ENCODE peak calls at places on chromosomes 1 and 21, in five cellular contexts. P is IMR-90, F is endothelial cell of umbilical vein, S is K562, E is fibroblast of lung. C is an unnamed sample.

GRCh38 chr1:182611326-182611725 is 7.1 kb upstream of the RGS16 start:
- DNase-seq in P (no peak), F (no peak), S (no peak), E (no peak), C (no peak)

GRCh38 chr1:206954616-206955342 is 8.5 kb upstream of the PIGR start:
- DNase-seq in P (no peak), F (no peak), S (no peak), E (no peak), C (no peak)

GRCh38 chr21:45246535-45247320 is 41.0 kb downstream of the POFUT2 start:
- DNase-seq in P (no peak), F (no peak), S (no peak), E (no peak), C (no peak)

GRCh38 chr1:22018583-22019559 is 17.4 kb downstream of the CELA3A start:
- DNase-seq in P (peak; percentile 88), F (peak; percentile 78), S (no peak), E (peak; percentile 73), C (no peak)

GRCh38 chr1:71015745-71016144 is 31.9 kb downstream of the PTGER3 start:
- DNase-seq in P (no peak), F (no peak), S (no peak), E (no peak), C (no peak)

GRCh38 chr1:54671985-54672608 is 30.5 kb downstream of the MROH7 start:
- DNase-seq in P (peak; percentile 50), F (peak; percentile 49), S (peak; percentile 84), E (peak; percentile 47), C (peak; percentile 77)

GRCh38 chr1:203325004-203325417 is 19.7 kb downstream of the BTG2 start:
- DNase-seq in P (no peak), F (no peak), S (no peak), E (no peak), C (peak; percentile 85)

GRCh38 chr1:47432071-47433036 is 5.5 kb upstream of the FOXD2 start:
- DNase-seq in P (peak; percentile 79), F (peak; percentile 80), S (peak; percentile 73), E (peak; percentile 74), C (peak; percentile 94)

GRCh38 chr1:154937988-154938386 is 1.5 kb upstream of the PMVK start:
- DNase-seq in P (no peak), F (no peak), S (no peak), E (no peak), C (no peak)

GRCh38 chr1:69076631-69077030 is 491.1 kb upstream of the LRRC7 start:
- DNase-seq in P (no peak), F (no peak), S (no peak), E (no peak), C (peak; percentile 21)

GRCh38 chr1:167501513-167502191 is 16.7 kb downstream of the CD247 start:
- DNase-seq in P (no peak), F (no peak), S (no peak), E (no peak), C (no peak)

GRCh38 chr1:64396817-64397216 is 73.1 kb upstream of the CACHD1 start:
- DNase-seq in P (no peak), F (no peak), S (no peak), E (no peak), C (peak; percentile 20)

GRCh38 chr1:20029178-20029912 is 40.6 kb upstream of the PLA2G5 start:
- DNase-seq in P (no peak), F (peak; percentile 30), S (no peak), E (no peak), C (no peak)

GRCh38 chr1:158509471-158510161 is 37.6 kb downstream of the OR10R2 start:
- DNase-seq in P (no peak), F (no peak), S (no peak), E (no peak), C (peak; percentile 25)

GRCh38 chr21:26845066-26845749 is at the start of gene ADAMTS1:
- DNase-seq in P (peak; percentile 92), F (peak; percentile 77), S (no peak), E (peak; percentile 96), C (peak; percentile 95)

GRCh38 chr21:29245104-29245643 is 53.5 kb upstream of the BACH1 start:
- DNase-seq in P (peak; percentile 61), F (no peak), S (no peak), E (no peak), C (no peak)

GRCh38 chr1:147504801-147505303 is 36.4 kb upstream of the BCL9 start:
- DNase-seq in P (peak; percentile 15), F (no peak), S (no peak), E (peak; percentile 46), C (peak; percentile 89)

GRCh38 chr1:98975113-98975512 is 29.5 kb downstream of the PLPPR5 start:
- DNase-seq in P (no peak), F (no peak), S (no peak), E (no peak), C (no peak)

GRCh38 chr1:40925834-40926403 is 53.6 kb upstream of the CTPS1 start:
- DNase-seq in P (no peak), F (no peak), S (no peak), E (no peak), C (no peak)

GRCh38 chr1:111887385-111887784 is 102.1 kb downstream of the KCND3 start:
- DNase-seq in P (no peak), F (no peak), S (no peak), E (no peak), C (no peak)

GRCh38 chr1:209723761-209724693 is 19.4 kb downstream of the HSD11B1 start:
- DNase-seq in P (no peak), F (no peak), S (no peak), E (no peak), C (no peak)

GRCh38 chr21:28758042-28758882 is 234.4 kb downstream of the LTN1 start:
- DNase-seq in P (no peak), F (no peak), S (no peak), E (no peak), C (no peak)

DNA sequence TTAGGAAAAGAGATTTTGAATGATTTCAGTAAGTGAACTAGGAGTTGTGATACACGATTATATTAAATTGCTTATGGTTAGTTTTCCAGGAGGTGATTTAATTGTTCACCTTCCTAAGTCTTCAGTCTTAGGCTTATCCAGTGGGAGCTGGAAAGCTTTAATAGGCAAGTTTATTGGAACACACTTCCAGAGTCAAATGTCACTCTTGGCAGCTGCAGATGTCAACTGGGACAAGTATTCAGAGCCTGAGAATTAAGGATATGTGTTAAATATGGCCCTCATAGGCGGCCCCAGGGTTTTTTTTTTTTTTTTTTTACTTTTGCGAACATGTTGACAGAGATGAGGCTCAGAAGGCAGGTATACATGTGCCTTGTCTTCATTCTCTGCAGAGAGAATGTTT is 29.2 kb downstream of the UCK2 start:
- DNase-seq in P (no peak), F (no peak), S (no peak), E (no peak), C (no peak)
- H3K9ac ChIP-seq in P (no peak overlapping the region), F (no peak overlapping the region), S (no peak overlapping the region), E (no peak overlapping the region), C (no peak overlapping the region)

GRCh38 chr1:229012823-229013222 is 258.1 kb upstream of the RAB4A start:
- DNase-seq in P (peak; percentile 52), F (no peak), S (no peak), E (peak; percentile 22), C (no peak)

GRCh38 chr1:229018674-229019295 is 252.1 kb upstream of the RAB4A start:
- DNase-seq in P (no peak), F (no peak), S (no peak), E (no peak), C (no peak)

GRCh38 chr1:229011022-229011421 is 259.9 kb upstream of the RAB4A start:
- DNase-seq in P (no peak), F (no peak), S (no peak), E (peak; percentile 7), C (no peak)

GRCh38 chr1:229015791-229016190 is 255.1 kb upstream of the RAB4A start:
- DNase-seq in P (no peak), F (no peak), S (no peak), E (peak; percentile 46), C (peak; percentile 29)

GRCh38 chr1:229013981-229014380 is 256.9 kb upstream of the RAB4A start:
- DNase-seq in P (no peak), F (no peak), S (no peak), E (no peak), C (no peak)
- H2AFZ ChIP-seq in P (no peak overlapping the region), F (no peak overlapping the region), S (no peak overlapping the region), E (no peak overlapping the region), C (no peak overlapping the region)

DNA sequence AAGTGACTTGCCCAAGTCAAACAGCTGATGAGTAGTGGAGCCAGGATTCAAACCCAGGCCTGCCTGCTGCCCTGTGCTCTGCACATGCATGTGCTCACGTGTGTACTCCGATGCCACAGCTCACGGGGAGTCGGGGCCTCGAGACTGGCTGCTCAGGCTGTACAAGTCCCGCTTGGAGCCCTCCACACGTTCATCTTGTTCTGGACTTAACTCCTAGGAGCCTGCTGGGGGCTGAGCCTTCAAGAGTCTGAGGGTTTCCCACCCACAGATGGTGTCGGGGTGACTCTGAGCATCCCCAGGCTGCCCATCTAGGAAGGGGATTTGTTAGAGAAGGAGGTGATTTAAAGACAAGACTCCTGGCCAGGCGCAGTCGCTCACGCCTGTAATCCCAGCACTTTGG is 35.7 kb upstream of the KDM4A start:
- DNase-seq in P (no peak), F (no peak), S (no peak), E (no peak), C (no peak)
- H4K20me1 ChIP-seq in P (no peaks in the 10 kb centered on the region), F (no peaks in the 10 kb centered on the region), S (peaks cover 46% of the 10 kb centered on the region), E (no peaks in the 10 kb centered on the region), C (no peaks in the 10 kb centered on the region)

DNA sequence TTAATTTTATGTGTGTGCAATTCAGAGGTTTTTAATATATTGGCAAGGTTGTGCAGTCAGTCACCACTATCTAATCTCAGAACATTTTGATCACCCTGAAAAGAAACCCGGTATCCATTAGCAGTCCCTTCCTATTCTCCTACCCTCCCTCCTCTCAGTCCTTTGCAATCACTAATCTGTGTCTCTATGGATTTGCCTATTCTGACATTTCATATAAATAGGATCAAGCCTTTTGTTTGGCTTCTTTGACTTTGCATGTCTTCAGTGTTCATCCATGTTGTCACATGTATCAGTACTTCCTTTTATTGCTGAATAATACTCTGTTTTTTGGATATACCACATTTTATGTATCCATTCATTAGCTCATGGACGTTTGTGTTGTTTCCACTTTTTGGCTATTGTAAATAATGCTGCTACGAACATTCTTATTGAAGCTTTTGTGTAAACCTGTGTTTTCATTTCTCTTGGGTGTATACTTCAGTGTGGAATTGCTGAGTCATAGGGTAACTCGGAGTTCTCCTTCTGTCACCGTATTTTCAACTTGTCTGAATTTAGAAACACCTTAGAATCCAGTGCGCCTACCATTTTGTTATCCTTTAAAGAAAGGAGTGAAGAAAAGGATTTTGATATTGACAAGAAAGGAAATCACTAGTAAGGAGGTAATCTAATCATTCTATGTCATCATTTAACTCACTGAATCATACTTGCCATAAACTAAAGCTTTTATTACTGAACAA is 3.4 kb downstream of the CEP85 start:
- DNase-seq in P (peak; percentile 33), F (peak; percentile 45), S (no peak), E (peak; percentile 37), C (no peak)
- H3K9ac ChIP-seq in P (no peak overlapping the region), F (no peak overlapping the region), S (peak overlapping the region; percentile 63), E (no peak overlapping the region), C (no peak overlapping the region)

C was measured in neural progenitor cell.